ENCODE peak calls at places on chromosome 5, in five cellular contexts. Z, M, B, K and G are unnamed samples.
A peak's percentile ranks its signal among the peaks of the same experiment; 100 is the strongest.

GRCh38 chr5:62538017-62538942 is 40.3 kb upstream of the LRRC70 start:
- DNase-seq in B (no peak), Z (no peak), K (no peak), M (no peak), G (no peak)

GRCh38 chr5:6202615-6203365 is 175.6 kb downstream of the MED10 start:
- DNase-seq in Z (no peak), B (no peak), K (no peak), M (no peak), G (peak; percentile 87)

GRCh38 chr5:137357436-137357835 is 141.7 kb downstream of the SPOCK1 start:
- DNase-seq in M (no peak), Z (no peak), K (no peak), B (no peak), G (no peak)

GRCh38 chr5:159899067-159900049 is 16.9 kb upstream of the ADRA1B start:
- DNase-seq in B (no peak), K (no peak), Z (no peak), M (no peak), G (no peak)

GRCh38 chr5:143501176-143501840 is 97.8 kb upstream of the NR3C1 start:
- DNase-seq in Z (no peak), K (no peak), M (no peak), B (no peak), G (no peak)

GRCh38 chr5:54611290-54611951 is 93.9 kb downstream of the SNX18 start:
- DNase-seq in B (no peak), M (no peak), K (no peak), Z (no peak), G (no peak)

GRCh38 chr5:56278267-56278826 is 45.2 kb upstream of the ANKRD55 start:
- DNase-seq in M (no peak), K (no peak), B (no peak), Z (no peak), G (no peak)

GRCh38 chr5:160692272-160692671 is 159.7 kb downstream of the ATP10B start:
- DNase-seq in K (no peak), Z (no peak), M (no peak), B (no peak), G (no peak)

GRCh38 chr5:5373351-5374033 is 49.0 kb upstream of the ICE1 start:
- DNase-seq in B (no peak), Z (no peak), K (no peak), M (no peak), G (peak; percentile 33)

GRCh38 chr5:42090162-42090561 is 165.1 kb downstream of the FBXO4 start:
- DNase-seq in Z (no peak), M (no peak), K (no peak), B (no peak), G (no peak)

GRCh38 chr5:56169281-56169680 is 63.8 kb downstream of the ANKRD55 start:
- DNase-seq in B (no peak), Z (no peak), K (no peak), M (no peak), G (no peak)

GRCh38 chr5:172505840-172506638 is 51.7 kb upstream of the SH3PXD2B start:
- DNase-seq in M (no peak), K (no peak), B (peak; percentile 11), Z (no peak), G (peak; percentile 16)

GRCh38 chr5:65873181-65873580 is 53.2 kb upstream of the ERBIN start:
- DNase-seq in Z (no peak), M (no peak), B (no peak), K (no peak), G (no peak)

GRCh38 chr5:107670028-107670926 is 460 bp downstream of the EFNA5 start:
- DNase-seq in K (no peak), Z (no peak), M (peak; percentile 50), B (peak; percentile 40), G (peak; percentile 77)

GRCh38 chr5:97077246-97077645 is 65.2 kb downstream of the LIX1 start:
- DNase-seq in K (no peak), B (no peak), M (no peak), Z (no peak), G (no peak)

GRCh38 chr5:129460951-129461815 is 1.1 kb downstream of the ADAMTS19 start:
- DNase-seq in M (peak; percentile 51), B (peak; percentile 29), K (no peak), Z (no peak), G (peak; percentile 88)

GRCh38 chr5:134432677-134433359 is 21.1 kb upstream of the CDKN2AIPNL start:
- DNase-seq in K (no peak), Z (no peak), M (no peak), B (no peak), G (peak; percentile 77)

GRCh38 chr5:170508036-170508435 is 4.2 kb downstream of the KCNIP1 start:
- DNase-seq in B (no peak), Z (no peak), M (no peak), K (no peak), G (no peak)

GRCh38 chr5:149665416-149666163 is 64.5 kb upstream of the PPARGC1B start:
- DNase-seq in Z (no peak), M (no peak), K (no peak), B (no peak), G (peak; percentile 36)

GRCh38 chr5:138974227-138975063 is 99.3 kb upstream of the LRRTM2 start:
- DNase-seq in K (no peak), B (peak; percentile 86), M (peak; percentile 80), Z (no peak), G (peak; percentile 37)

GRCh38 chr5:154541553-154541952 is 63.5 kb upstream of the HAND1 start:
- DNase-seq in B (no peak), M (no peak), Z (no peak), K (no peak), G (peak; percentile 73)

GRCh38 chr5:56608216-56608925 is 207.0 kb upstream of the MAP3K1 start:
- DNase-seq in M (no peak), Z (no peak), B (no peak), K (no peak), G (peak; percentile 57)

GRCh38 chr5:42919600-42919999 is 107.9 kb upstream of the SELENOP start:
- DNase-seq in B (no peak), K (no peak), Z (no peak), M (no peak), G (no peak)

GRCh38 chr5:154288145-154288544 is 97.6 kb downstream of the GALNT10 start:
- DNase-seq in K (no peak), B (peak; percentile 63), Z (no peak), M (peak; percentile 58), G (peak; percentile 48)

GRCh38 chr5:31638286-31638685 is 645 bp upstream of the PDZD2 start:
- DNase-seq in Z (no peak), M (no peak), K (no peak), B (peak; percentile 21), G (no peak)

GRCh38 chr5:139138109-139138508 is 60.1 kb downstream of the SIL1 start:
- DNase-seq in K (no peak), M (no peak), Z (no peak), B (no peak), G (no peak)

GRCh38 chr5:60634054-60634453 is 65.9 kb downstream of the DEPDC1B start:
- DNase-seq in M (no peak), B (no peak), Z (no peak), K (no peak), G (no peak)

GRCh38 chr5:165029471-165029870 is 1524.1 kb downstream of the MAT2B start:
- DNase-seq in M (no peak), K (no peak), Z (no peak), B (peak; percentile 50), G (peak; percentile 80)

GRCh38 chr5:157630341-157630740 is 21.9 kb downstream of the SOX30 start:
- DNase-seq in B (no peak), M (no peak), Z (no peak), K (no peak), G (no peak)

GRCh38 chr5:55903121-55903701 is 52.1 kb downstream of the IL31RA start:
- DNase-seq in B (no peak), K (peak; percentile 42), Z (peak; percentile 46), M (no peak), G (no peak)

GRCh38 chr5:10069781-10070313 is 179.8 kb downstream of the ATPSCKMT start:
- DNase-seq in K (no peak), M (no peak), B (no peak), Z (no peak), G (no peak)

GRCh38 chr5:132059696-132060500 is 557 bp upstream of the IL3 start:
- DNase-seq in B (peak; percentile 4), Z (no peak), K (no peak), M (peak; percentile 19), G (peak; percentile 35)

GRCh38 chr5:39148983-39149534 is 70.3 kb downstream of the FYB1 start:
- DNase-seq in K (no peak), M (no peak), B (no peak), Z (no peak), G (no peak)

GRCh38 chr5:67287795-67288194 is 91.2 kb upstream of the CD180 start:
- DNase-seq in Z (no peak), K (no peak), M (no peak), B (no peak), G (no peak)

GRCh38 chr5:116764941-116765340 is 190.3 kb upstream of the SEMA6A start:
- DNase-seq in M (no peak), Z (no peak), B (no peak), K (no peak), G (no peak)
- H3K4me3 ChIP-seq in M (no peak overlapping the region), Z (no peak overlapping the region), B (no peak overlapping the region), K (no peak overlapping the region), G (no peak overlapping the region)

GRCh38 chr5:181160144-181160754 is 12.9 kb downstream of the OR2V2 start:
- DNase-seq in K (peak; percentile 86), M (no peak), Z (peak; percentile 52), B (peak; percentile 24), G (peak; percentile 80)
- H3K4me3 ChIP-seq in K (peak overlapping the region; percentile 74), M (peak overlapping the region; percentile 15), Z (peak overlapping the region; percentile 42), B (peak overlapping the region; percentile 41), G (no peak overlapping the region)

DNA sequence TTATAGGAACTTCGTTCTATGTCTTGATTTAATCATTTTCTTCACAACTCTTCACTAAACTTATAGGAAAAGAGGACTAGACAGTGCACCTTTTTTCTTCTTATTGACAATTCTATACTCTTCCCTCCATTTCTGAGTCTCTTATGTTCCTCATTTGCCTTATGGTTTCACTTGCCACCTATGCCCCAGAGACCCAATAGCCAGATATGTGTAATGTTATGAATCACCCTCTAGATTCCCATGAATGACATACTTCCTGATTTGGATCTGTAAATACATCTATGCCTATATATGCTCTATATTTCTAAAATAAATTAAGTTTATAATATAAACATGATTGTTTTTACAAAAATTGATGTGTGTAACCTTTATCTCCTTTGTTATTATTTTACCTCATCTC is 514.1 kb upstream of the MEF2C start:
- DNase-seq in B (no peak), M (no peak), Z (no peak), K (no peak), G (no peak)
- H3K4me3 ChIP-seq in B (no peak overlapping the region), M (no peak overlapping the region), Z (no peak overlapping the region), K (no peak overlapping the region), G (no peak overlapping the region)

GRCh38 chr5:88880196-88880595 is 2.8 kb downstream of the MEF2C start:
- DNase-seq in Z (no peak), B (no peak), M (no peak), K (no peak), G (no peak)

GRCh38 chr5:88881566-88881965 is 1.4 kb downstream of the MEF2C start:
- DNase-seq in M (no peak), K (no peak), B (no peak), Z (no peak), G (no peak)

GRCh38 chr5:88877826-88878225 is 5.2 kb downstream of the MEF2C start:
- DNase-seq in M (no peak), B (no peak), K (no peak), Z (no peak), G (no peak)

GRCh38 chr5:88878976-88879375 is 4.0 kb downstream of the MEF2C start:
- DNase-seq in K (no peak), Z (no peak), M (no peak), B (no peak), G (no peak)

GRCh38 chr5:88879724-88880123 is 3.3 kb downstream of the MEF2C start:
- DNase-seq in Z (no peak), B (no peak), K (no peak), M (no peak), G (no peak)
- H3K4me3 ChIP-seq in Z (no peak overlapping the region), B (peak overlapping the region; percentile 11), K (no peak overlapping the region), M (peak overlapping the region; percentile 58), G (no peak overlapping the region)

GRCh38 chr5:73299665-73300435 is 126.9 kb downstream of the TMEM174 start:
- DNase-seq in K (no peak), Z (no peak), M (no peak), B (no peak), G (peak; percentile 77)
- H3K4me3 ChIP-seq in K (no peak overlapping the region), Z (no peak overlapping the region), M (peak overlapping the region; percentile 3), B (peak overlapping the region; percentile 34), G (peak overlapping the region; percentile 69)